ENCODE peak calls at places on chromosomes 2 and 18, in five cellular contexts. A is stomach, Y is adrenal gland, M is cardiac fibroblast, P is glutamatergic neuron. S is an unnamed sample.

GRCh38 chr2:160700415-160700814 is 206.8 kb upstream of the RBMS1 start:
- DNase-seq in A (no peak), Y (no peak), M (no peak), P (no peak), S (no peak)

GRCh38 chr18:69162649-69163048 is 238.0 kb upstream of the DOK6 start:
- DNase-seq in A (no peak), Y (no peak), M (no peak), P (no peak), S (no peak)

GRCh38 chr18:36769611-36770314 is 59.0 kb downstream of the TPGS2 start:
- DNase-seq in A (no peak), Y (no peak), M (peak; percentile 11), P (no peak), S (peak; percentile 37)

GRCh38 chr2:196239622-196240587 is 68.5 kb upstream of the STK17B start:
- DNase-seq in A (peak; percentile 67), Y (peak; percentile 46), M (peak; percentile 91), P (no peak), S (peak; percentile 57)

GRCh38 chr2:137976274-137976673 is 12.0 kb downstream of the HNMT start:
- DNase-seq in A (no peak), Y (no peak), M (no peak), P (no peak), S (no peak)

GRCh38 chr2:172081248-172082022 is 3.9 kb upstream of the DLX1 start:
- DNase-seq in A (no peak), Y (no peak), M (no peak), P (no peak), S (peak; percentile 10)

GRCh38 chr2:104375206-104375605 is 478.7 kb upstream of the POU3F3 start:
- DNase-seq in A (no peak), Y (no peak), M (no peak), P (no peak), S (no peak)

GRCh38 chr2:200479617-200480292 is 30.1 kb downstream of the KCTD18 start:
- DNase-seq in A (no peak), Y (no peak), M (peak; percentile 85), P (no peak), S (no peak)

GRCh38 chr2:47336259-47337238 is 66.4 kb upstream of the MSH2 start:
- DNase-seq in A (no peak), Y (no peak), M (no peak), P (no peak), S (peak; percentile 55)

GRCh38 chr2:181805228-181806038 is 86.1 kb upstream of the ITPRID2 start:
- DNase-seq in A (no peak), Y (no peak), M (peak; percentile 65), P (no peak), S (no peak)

GRCh38 chr2:238104071-238104511 is 4.0 kb downstream of the ESPNL start:
- DNase-seq in A (no peak), Y (peak; percentile 8), M (no peak), P (no peak), S (no peak)

DNA sequence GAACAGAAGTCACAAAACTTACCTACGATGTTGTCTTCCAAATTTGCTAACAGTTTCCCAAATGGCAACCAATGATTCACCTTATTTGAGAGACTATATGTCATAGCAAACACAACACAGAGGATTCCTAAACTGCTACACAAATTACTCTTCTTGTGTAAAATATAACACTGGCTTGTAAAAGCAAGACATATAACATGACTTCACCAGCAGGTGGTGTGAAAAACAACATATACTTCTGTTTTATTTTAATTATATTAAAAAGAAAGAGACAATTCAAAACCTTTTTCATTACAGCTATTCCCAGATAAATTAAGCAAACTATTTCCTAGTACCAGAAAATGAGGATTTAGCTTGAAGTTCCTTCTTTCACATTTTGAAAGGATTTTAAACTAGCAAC is 62.2 kb downstream of the SCN3A start:
- DNase-seq in A (no peak), Y (no peak), M (peak; percentile 48), P (no peak), S (no peak)
- TF ChIP-seq CTCF in A (no peak), Y (no peak), M (peak; percentile 19), P (peak; percentile 51), S (no peak)

GRCh38 chr2:205566556-205567061 is 115.7 kb upstream of the NRP2 start:
- DNase-seq in A (no peak), Y (no peak), M (no peak), P (no peak), S (no peak)

GRCh38 chr2:205570641-205571040 is 111.7 kb upstream of the NRP2 start:
- DNase-seq in A (no peak), Y (no peak), M (no peak), P (no peak), S (no peak)

GRCh38 chr2:205563646-205564045 is 118.7 kb upstream of the NRP2 start:
- DNase-seq in A (no peak), Y (no peak), M (peak; percentile 25), P (peak; percentile 48), S (no peak)

GRCh38 chr2:205568620-205569019 is 113.7 kb upstream of the NRP2 start:
- DNase-seq in A (no peak), Y (no peak), M (no peak), P (no peak), S (no peak)

GRCh38 chr2:205564761-205565160 is 117.5 kb upstream of the NRP2 start:
- DNase-seq in A (no peak), Y (no peak), M (no peak), P (no peak), S (no peak)
- TF ChIP-seq CTCF in A (no peak), Y (no peak), M (no peak), P (peak; percentile 29), S (no peak)

DNA sequence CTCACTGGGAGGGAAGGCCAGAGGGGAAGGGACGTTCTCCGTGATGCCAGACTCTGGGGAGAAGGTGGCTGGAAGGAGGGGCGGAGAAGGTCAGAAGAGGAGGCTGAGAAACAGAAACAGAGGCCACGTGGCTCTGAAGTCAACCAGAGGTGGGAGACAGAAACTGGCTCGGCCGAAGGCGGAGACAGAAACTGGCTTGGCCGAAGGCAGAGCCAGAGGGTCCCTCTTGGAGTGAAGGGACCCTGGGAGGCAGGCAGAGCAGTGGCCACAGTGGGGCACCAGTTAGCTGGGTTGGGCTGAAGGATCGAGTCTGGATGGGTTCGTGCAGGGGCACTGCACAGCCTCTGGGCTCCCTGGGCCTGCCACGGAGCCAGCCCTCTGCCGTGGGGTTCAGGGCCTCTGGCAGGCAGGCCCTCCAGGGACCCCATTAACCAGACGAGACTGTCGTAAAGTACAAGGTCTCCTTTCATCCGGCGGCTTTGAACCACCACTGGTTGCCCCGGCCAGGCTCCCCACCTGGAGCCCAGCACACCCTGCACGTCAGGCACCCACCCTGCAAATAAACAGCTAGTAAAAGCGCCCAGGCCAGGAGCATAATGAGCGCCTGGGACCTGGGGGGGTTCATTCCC is 218.8 kb downstream of the DYSF start:
- DNase-seq in A (no peak), Y (no peak), M (no peak), P (peak; percentile 26), S (no peak)
- TF ChIP-seq CTCF in A (no peak), Y (no peak), M (peak; percentile 6), P (no peak), S (no peak)

GRCh38 chr2:54279385-54279784 is 23.4 kb upstream of the TSPYL6 start:
- DNase-seq in A (no peak), Y (no peak), M (no peak), P (no peak), S (no peak)
- TF ChIP-seq CTCF in A (no peak), Y (no peak), M (peak; percentile 34), P (peak; percentile 39), S (no peak)

DNA sequence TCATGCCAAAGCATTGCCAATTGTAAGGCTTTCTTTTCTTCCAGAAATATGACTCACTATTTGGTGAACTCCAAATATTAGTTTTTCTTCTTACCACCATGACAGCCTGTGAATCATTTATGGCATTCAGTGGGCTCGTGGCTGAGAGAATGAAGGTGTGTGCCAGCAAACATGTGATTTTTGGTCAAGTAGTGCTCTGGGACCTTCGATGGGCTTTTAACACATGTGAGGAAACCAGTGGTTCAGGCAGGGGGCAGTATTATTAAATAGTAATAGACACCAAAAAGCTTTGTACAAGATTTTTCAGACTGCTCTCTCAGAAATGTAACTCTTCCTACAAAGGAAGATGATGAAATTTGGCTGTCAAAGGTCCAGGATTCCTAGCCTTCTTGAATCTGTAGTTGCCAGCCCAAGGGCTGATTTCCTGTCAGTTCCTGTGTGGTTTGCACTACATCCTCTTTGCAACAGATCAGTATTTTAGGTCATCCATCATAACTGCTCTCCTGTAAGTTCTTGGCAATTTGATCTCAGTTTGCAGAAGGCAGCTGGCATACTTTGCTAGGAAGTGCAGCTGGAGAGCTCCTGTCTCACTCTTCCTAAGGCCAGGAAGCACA is 64.3 kb downstream of the BABAM2 start:
- DNase-seq in A (no peak), Y (peak; percentile 60), M (peak; percentile 99), P (no peak), S (no peak)
- TF ChIP-seq CTCF in A (no peak), Y (peak; percentile 42), M (peak; percentile 13), P (no peak), S (no peak)

S was measured in GM20000.